ENCODE peak calls at places on chromosomes 16 and 17, in ten cellular contexts. One of them, this sample, is unnamed.

GRCh38 chr16:35405547-35405946 is 1946.1 kb downstream of the TP53TG3F start:
- DNase-seq in fibroblast of lung: no peak
- DNase-seq in activated CD4-positive, alpha-beta T cell treated with anti-CD3 and anti-CD28 coated beads, Interleukin-2, amount 50 U/mL, for 48 hours: no peak
- DNase-seq in HS-5: no peak
- DNase-seq in T-helper 17 cell: no peak
- DNase-seq in activated T-cell treated with anti-CD3 and anti-CD28 coated beads, Interleukin-2, amount 50 U/mL, for 4 hours: no peak
- DNase-seq in left ventricle myocardium inferior: no peak
- DNase-seq in A549: no peak
- DNase-seq in activated T-helper 9 cell treated with anti-CD3 and anti-CD28 coated beads, Interleukin-2, amount 50 U/mL, for 16 hours: no peak
- DNase-seq in nephron progenitor cell: no peak
- DNase-seq in this sample: no peak

GRCh38 chr16:1923299-1924034 is 5.3 kb upstream of the HS3ST6 start:
- DNase-seq in fibroblast of lung: peak
- DNase-seq in HS-5: no peak
- DNase-seq in activated CD4-positive, alpha-beta T cell treated with anti-CD3 and anti-CD28 coated beads, Interleukin-2, amount 50 U/mL, for 48 hours: peak
- DNase-seq in activated T-helper 9 cell treated with anti-CD3 and anti-CD28 coated beads, Interleukin-2, amount 50 U/mL, for 16 hours: no peak
- DNase-seq in left ventricle myocardium inferior: no peak
- DNase-seq in activated T-cell treated with anti-CD3 and anti-CD28 coated beads, Interleukin-2, amount 50 U/mL, for 4 hours: no peak
- DNase-seq in nephron progenitor cell: peak
- DNase-seq in A549: peak
- DNase-seq in T-helper 17 cell: no peak
- DNase-seq in this sample: no peak

GRCh38 chr17:47935961-47936360 is 5.4 kb upstream of the PNPO start:
- DNase-seq in A549: peak
- DNase-seq in activated CD4-positive, alpha-beta T cell treated with anti-CD3 and anti-CD28 coated beads, Interleukin-2, amount 50 U/mL, for 48 hours: no peak
- DNase-seq in activated T-cell treated with anti-CD3 and anti-CD28 coated beads, Interleukin-2, amount 50 U/mL, for 4 hours: no peak
- DNase-seq in fibroblast of lung: peak
- DNase-seq in activated T-helper 9 cell treated with anti-CD3 and anti-CD28 coated beads, Interleukin-2, amount 50 U/mL, for 16 hours: no peak
- DNase-seq in nephron progenitor cell: no peak
- DNase-seq in HS-5: peak
- DNase-seq in left ventricle myocardium inferior: no peak
- DNase-seq in T-helper 17 cell: no peak
- DNase-seq in this sample: peak

GRCh38 chr16:6852643-6853042 is 480.0 kb upstream of the RBFOX1 start:
- DNase-seq in activated T-helper 9 cell treated with anti-CD3 and anti-CD28 coated beads, Interleukin-2, amount 50 U/mL, for 16 hours: no peak
- DNase-seq in nephron progenitor cell: no peak
- DNase-seq in left ventricle myocardium inferior: no peak
- DNase-seq in activated CD4-positive, alpha-beta T cell treated with anti-CD3 and anti-CD28 coated beads, Interleukin-2, amount 50 U/mL, for 48 hours: no peak
- DNase-seq in activated T-cell treated with anti-CD3 and anti-CD28 coated beads, Interleukin-2, amount 50 U/mL, for 4 hours: no peak
- DNase-seq in fibroblast of lung: no peak
- DNase-seq in T-helper 17 cell: no peak
- DNase-seq in HS-5: no peak
- DNase-seq in A549: no peak
- DNase-seq in this sample: no peak

GRCh38 chr17:50259484-50260324 is 14.6 kb upstream of the TMEM92 start:
- DNase-seq in T-helper 17 cell: no peak
- DNase-seq in nephron progenitor cell: no peak
- DNase-seq in activated T-cell treated with anti-CD3 and anti-CD28 coated beads, Interleukin-2, amount 50 U/mL, for 4 hours: no peak
- DNase-seq in A549: no peak
- DNase-seq in left ventricle myocardium inferior: no peak
- DNase-seq in HS-5: no peak
- DNase-seq in activated CD4-positive, alpha-beta T cell treated with anti-CD3 and anti-CD28 coated beads, Interleukin-2, amount 50 U/mL, for 48 hours: no peak
- DNase-seq in activated T-helper 9 cell treated with anti-CD3 and anti-CD28 coated beads, Interleukin-2, amount 50 U/mL, for 16 hours: no peak
- DNase-seq in fibroblast of lung: no peak
- DNase-seq in this sample: no peak

GRCh38 chr16:4414187-4414909 is 2.0 kb downstream of the CORO7 start:
- DNase-seq in activated CD4-positive, alpha-beta T cell treated with anti-CD3 and anti-CD28 coated beads, Interleukin-2, amount 50 U/mL, for 48 hours: peak
- DNase-seq in HS-5: no peak
- DNase-seq in activated T-helper 9 cell treated with anti-CD3 and anti-CD28 coated beads, Interleukin-2, amount 50 U/mL, for 16 hours: peak
- DNase-seq in A549: no peak
- DNase-seq in nephron progenitor cell: no peak
- DNase-seq in left ventricle myocardium inferior: no peak
- DNase-seq in activated T-cell treated with anti-CD3 and anti-CD28 coated beads, Interleukin-2, amount 50 U/mL, for 4 hours: peak
- DNase-seq in T-helper 17 cell: peak
- DNase-seq in fibroblast of lung: no peak
- DNase-seq in this sample: no peak

GRCh38 chr16:66020061-66020460 is 346.4 kb upstream of the CDH5 start:
- DNase-seq in A549: no peak
- DNase-seq in HS-5: peak
- DNase-seq in activated T-cell treated with anti-CD3 and anti-CD28 coated beads, Interleukin-2, amount 50 U/mL, for 4 hours: no peak
- DNase-seq in activated T-helper 9 cell treated with anti-CD3 and anti-CD28 coated beads, Interleukin-2, amount 50 U/mL, for 16 hours: no peak
- DNase-seq in nephron progenitor cell: no peak
- DNase-seq in fibroblast of lung: no peak
- DNase-seq in left ventricle myocardium inferior: no peak
- DNase-seq in T-helper 17 cell: no peak
- DNase-seq in activated CD4-positive, alpha-beta T cell treated with anti-CD3 and anti-CD28 coated beads, Interleukin-2, amount 50 U/mL, for 48 hours: no peak
- DNase-seq in this sample: no peak

GRCh38 chr16:87780385-87780989 is 14.7 kb upstream of the KLHDC4 start:
- DNase-seq in nephron progenitor cell: no peak
- DNase-seq in HS-5: no peak
- DNase-seq in activated CD4-positive, alpha-beta T cell treated with anti-CD3 and anti-CD28 coated beads, Interleukin-2, amount 50 U/mL, for 48 hours: peak
- DNase-seq in left ventricle myocardium inferior: peak
- DNase-seq in A549: no peak
- DNase-seq in activated T-cell treated with anti-CD3 and anti-CD28 coated beads, Interleukin-2, amount 50 U/mL, for 4 hours: peak
- DNase-seq in T-helper 17 cell: peak
- DNase-seq in activated T-helper 9 cell treated with anti-CD3 and anti-CD28 coated beads, Interleukin-2, amount 50 U/mL, for 16 hours: peak
- DNase-seq in fibroblast of lung: no peak
- DNase-seq in this sample: no peak

GRCh38 chr16:842061-842476 is 41.5 kb upstream of the GNG13 start:
- DNase-seq in fibroblast of lung: no peak
- DNase-seq in nephron progenitor cell: no peak
- DNase-seq in activated CD4-positive, alpha-beta T cell treated with anti-CD3 and anti-CD28 coated beads, Interleukin-2, amount 50 U/mL, for 48 hours: no peak
- DNase-seq in activated T-helper 9 cell treated with anti-CD3 and anti-CD28 coated beads, Interleukin-2, amount 50 U/mL, for 16 hours: no peak
- DNase-seq in HS-5: no peak
- DNase-seq in activated T-cell treated with anti-CD3 and anti-CD28 coated beads, Interleukin-2, amount 50 U/mL, for 4 hours: no peak
- DNase-seq in T-helper 17 cell: no peak
- DNase-seq in left ventricle myocardium inferior: no peak
- DNase-seq in A549: no peak
- DNase-seq in this sample: no peak

GRCh38 chr17:45687594-45687993 is 96.5 kb upstream of the CRHR1 start:
- DNase-seq in activated T-helper 9 cell treated with anti-CD3 and anti-CD28 coated beads, Interleukin-2, amount 50 U/mL, for 16 hours: no peak
- DNase-seq in activated CD4-positive, alpha-beta T cell treated with anti-CD3 and anti-CD28 coated beads, Interleukin-2, amount 50 U/mL, for 48 hours: no peak
- DNase-seq in fibroblast of lung: no peak
- DNase-seq in A549: no peak
- DNase-seq in activated T-cell treated with anti-CD3 and anti-CD28 coated beads, Interleukin-2, amount 50 U/mL, for 4 hours: no peak
- DNase-seq in left ventricle myocardium inferior: no peak
- DNase-seq in nephron progenitor cell: no peak
- DNase-seq in T-helper 17 cell: no peak
- DNase-seq in HS-5: no peak
- DNase-seq in this sample: no peak

GRCh38 chr16:83631006-83631405 is 176.8 kb upstream of the HSBP1 start:
- DNase-seq in nephron progenitor cell: no peak
- DNase-seq in left ventricle myocardium inferior: no peak
- DNase-seq in fibroblast of lung: no peak
- DNase-seq in A549: no peak
- DNase-seq in T-helper 17 cell: no peak
- DNase-seq in HS-5: no peak
- DNase-seq in activated CD4-positive, alpha-beta T cell treated with anti-CD3 and anti-CD28 coated beads, Interleukin-2, amount 50 U/mL, for 48 hours: no peak
- DNase-seq in activated T-cell treated with anti-CD3 and anti-CD28 coated beads, Interleukin-2, amount 50 U/mL, for 4 hours: no peak
- DNase-seq in activated T-helper 9 cell treated with anti-CD3 and anti-CD28 coated beads, Interleukin-2, amount 50 U/mL, for 16 hours: no peak
- DNase-seq in this sample: no peak

GRCh38 chr17:48546187-48546923 is 1.4 kb upstream of the HOXB2 start:
- DNase-seq in nephron progenitor cell: peak
- DNase-seq in A549: no peak
- DNase-seq in activated CD4-positive, alpha-beta T cell treated with anti-CD3 and anti-CD28 coated beads, Interleukin-2, amount 50 U/mL, for 48 hours: no peak
- DNase-seq in activated T-cell treated with anti-CD3 and anti-CD28 coated beads, Interleukin-2, amount 50 U/mL, for 4 hours: no peak
- DNase-seq in left ventricle myocardium inferior: no peak
- DNase-seq in activated T-helper 9 cell treated with anti-CD3 and anti-CD28 coated beads, Interleukin-2, amount 50 U/mL, for 16 hours: no peak
- DNase-seq in fibroblast of lung: peak
- DNase-seq in T-helper 17 cell: no peak
- DNase-seq in HS-5: no peak
- DNase-seq in this sample: no peak

GRCh38 chr17:1241904-1242303 is 28.3 kb upstream of the BHLHA9 start:
- DNase-seq in T-helper 17 cell: no peak
- DNase-seq in activated T-helper 9 cell treated with anti-CD3 and anti-CD28 coated beads, Interleukin-2, amount 50 U/mL, for 16 hours: no peak
- DNase-seq in activated CD4-positive, alpha-beta T cell treated with anti-CD3 and anti-CD28 coated beads, Interleukin-2, amount 50 U/mL, for 48 hours: no peak
- DNase-seq in A549: no peak
- DNase-seq in HS-5: no peak
- DNase-seq in left ventricle myocardium inferior: no peak
- DNase-seq in fibroblast of lung: peak
- DNase-seq in nephron progenitor cell: no peak
- DNase-seq in activated T-cell treated with anti-CD3 and anti-CD28 coated beads, Interleukin-2, amount 50 U/mL, for 4 hours: no peak
- DNase-seq in this sample: no peak

This sample was measured in GM04503.